ENCODE peak calls at places on chromosomes 7 and 10, in five cellular contexts. B, J, P, M and X are unnamed samples.

GRCh38 chr7:157021071-157021891 is 10.8 kb upstream of the MNX1 start:
- DNase-seq in B (no peak), J (no peak), P (no peak), M (no peak), X (no peak)

GRCh38 chr7:540997-541396 is 21.4 kb upstream of the PDGFA start:
- DNase-seq in B (no peak), J (no peak), P (no peak), M (no peak), X (no peak)

GRCh38 chr7:101153969-101154692 is at the start of gene AP1S1:
- DNase-seq in B (peak), J (peak), P (peak), M (peak), X (peak)

GRCh38 chr10:72981882-72982529 is 27.4 kb upstream of the PLA2G12B start:
- DNase-seq in B (no peak), J (no peak), P (no peak), M (no peak), X (no peak)

GRCh38 chr10:34544400-34544799 is 270.7 kb downstream of the PARD3 start:
- DNase-seq in B (no peak), J (no peak), P (no peak), M (no peak), X (no peak)

GRCh38 chr7:35380739-35381224 is 126.9 kb upstream of the TBX20 start:
- DNase-seq in B (no peak), J (no peak), P (no peak), M (no peak), X (no peak)

GRCh38 chr7:923108-924041 is 31.1 kb downstream of the ADAP1 start:
- DNase-seq in B (peak), J (peak), P (peak), M (no peak), X (no peak)

GRCh38 chr10:26485150-26485941 is 47.2 kb downstream of the APBB1IP start:
- DNase-seq in B (no peak), J (no peak), P (no peak), M (no peak), X (no peak)

GRCh38 chr10:17645591-17646345 is 1.8 kb downstream of the STAM start:
- DNase-seq in B (no peak), J (no peak), P (no peak), M (no peak), X (no peak)

GRCh38 chr10:111756541-111757061 is 427.0 kb downstream of the GPAM start:
- DNase-seq in B (no peak), J (no peak), P (peak), M (no peak), X (no peak)